ENCODE peak calls at places on chromosomes 6 and 20, in ten cellular contexts. I, Y, Z, R, T, U, S, D, X and F are unnamed samples.

GRCh38 chr6:134177753-134178229 is 125.4 kb upstream of the SLC2A12 start:
- DNase-seq in Z (no peak), R (peak), D (peak), U (no peak), Y (no peak), I (no peak), S (peak), T (no peak), X (no peak), F (no peak)

GRCh38 chr20:8862092-8862491 is 206.8 kb upstream of the PLCB4 start:
- DNase-seq in R (no peak), X (no peak), S (no peak), I (no peak), Z (no peak), U (no peak), D (no peak), Y (no peak), T (no peak), F (no peak)

GRCh38 chr6:111113731-111114438 is 26.6 kb downstream of the SLC16A10 start:
- DNase-seq in X (no peak), Y (no peak), Z (no peak), D (peak), S (no peak), T (no peak), R (peak), I (no peak), U (no peak), F (no peak)

GRCh38 chr20:62482136-62482833 is 6.5 kb upstream of the GATA5 start:
- DNase-seq in I (no peak), U (no peak), T (no peak), Z (no peak), Y (no peak), X (no peak), R (peak), S (no peak), D (no peak), F (no peak)

GRCh38 chr6:16876201-16876600 is 114.9 kb upstream of the ATXN1 start:
- DNase-seq in R (no peak), U (no peak), T (no peak), X (no peak), I (no peak), Z (no peak), D (peak), S (no peak), Y (no peak), F (no peak)

GRCh38 chr6:101595276-101595675 is 201.8 kb downstream of the GRIK2 start:
- DNase-seq in S (no peak), U (no peak), Y (no peak), X (no peak), D (peak), R (no peak), I (no peak), Z (no peak), T (no peak), F (no peak)

GRCh38 chr6:159232106-159232645 is 63.0 kb downstream of the FNDC1 start:
- DNase-seq in Y (no peak), D (no peak), U (no peak), T (no peak), X (no peak), Z (no peak), I (no peak), R (no peak), S (no peak), F (no peak)

GRCh38 chr20:33120934-33121333 is 41.5 kb downstream of the BPIFB4 start:
- DNase-seq in U (no peak), D (no peak), Y (no peak), R (no peak), T (no peak), I (no peak), Z (no peak), S (no peak), X (no peak), F (no peak)

GRCh38 chr6:34746104-34746846 is 11.0 kb upstream of the SNRPC start:
- DNase-seq in X (no peak), S (no peak), U (no peak), R (no peak), D (peak), I (no peak), Z (no peak), T (no peak), Y (no peak), F (no peak)

GRCh38 chr20:50009521-50010454 is 27.0 kb downstream of the SNAI1 start:
- DNase-seq in T (no peak), Z (no peak), Y (no peak), U (no peak), I (no peak), S (no peak), X (no peak), D (no peak), R (no peak), F (no peak)
- H3K27ac ChIP-seq in T (no peak), Z (no peak), Y (no peak), U (no peak), I (no peak), S (no peak), X (no peak), D (no peak), R (peak), F (no peak)

DNA sequence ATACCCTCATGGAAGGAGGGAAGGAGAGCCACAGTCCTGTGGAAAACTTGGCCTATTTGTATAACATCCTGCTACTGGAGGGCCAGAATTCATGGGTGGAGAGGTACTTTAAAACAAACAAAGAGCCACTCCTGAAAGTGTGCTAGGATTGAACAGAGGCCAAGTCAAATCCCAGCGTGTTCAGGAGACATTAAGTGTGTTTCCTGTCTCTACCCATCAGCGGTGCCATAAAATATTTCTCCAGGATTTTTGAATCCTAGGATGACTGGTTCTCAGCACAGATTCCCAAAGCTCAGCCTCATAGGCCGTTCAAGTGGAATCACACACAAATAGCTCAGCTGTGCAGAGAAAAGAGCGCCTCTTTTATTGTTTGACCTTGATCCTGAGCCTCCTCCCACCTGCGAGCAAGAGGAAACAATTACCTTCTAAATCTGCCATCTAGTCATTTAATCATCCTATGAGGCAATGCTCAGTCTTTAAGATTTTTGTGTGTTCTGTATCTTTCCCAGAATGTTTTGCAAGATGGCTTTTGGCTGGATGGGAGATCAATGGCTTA is 31.8 kb upstream of the RALGAPA2 start:
- DNase-seq in I (no peak), X (no peak), Z (no peak), D (no peak), T (no peak), S (no peak), Y (no peak), R (no peak), U (no peak), F (no peak)
- H3K27ac ChIP-seq in I (no peak), X (no peak), Z (no peak), D (no peak), T (peak), S (peak), Y (peak), R (peak), U (peak), F (no peak)

DNA sequence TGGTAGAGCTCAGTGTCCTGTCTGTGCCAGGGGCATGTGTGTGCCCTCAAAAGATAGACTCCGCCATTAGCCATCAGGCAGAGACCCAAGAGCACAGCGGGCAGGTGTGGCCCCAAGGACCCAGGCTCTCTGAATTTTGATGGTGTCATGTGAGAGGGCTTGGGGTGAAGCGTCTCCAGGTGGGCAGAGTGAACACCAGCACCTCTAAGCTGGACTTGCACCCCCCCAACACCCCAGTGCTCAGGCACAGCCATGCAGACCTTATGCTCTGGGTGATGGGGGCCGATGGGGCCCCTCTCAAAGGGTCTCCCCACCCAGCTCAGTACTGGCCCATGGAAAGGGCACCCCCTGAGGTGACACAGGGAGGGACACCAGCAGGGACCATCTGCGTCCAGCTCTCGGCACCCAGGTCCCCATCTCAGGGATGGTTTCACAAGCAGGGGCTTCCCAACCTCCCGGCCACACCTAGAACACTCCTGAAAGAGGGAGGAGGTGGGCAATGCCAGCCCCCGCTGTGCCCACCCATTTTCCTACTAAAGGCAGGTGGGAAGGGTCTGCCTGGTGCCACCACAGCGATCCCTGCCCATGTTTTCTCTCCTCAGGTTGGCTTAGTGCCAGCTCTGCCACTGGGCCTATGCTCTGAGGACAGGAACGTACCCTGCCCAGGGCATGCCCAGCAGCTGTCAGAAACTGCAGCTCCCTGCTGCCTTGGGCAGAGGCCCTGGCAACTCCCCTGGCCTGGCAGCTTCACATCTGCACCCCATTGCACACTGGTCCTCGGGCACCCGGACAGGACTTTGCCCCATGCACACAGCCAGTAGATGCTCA is 3.5 kb downstream of the CST7 start:
- DNase-seq in X (no peak), Z (no peak), R (no peak), T (no peak), D (no peak), Y (no peak), U (no peak), S (no peak), I (no peak), F (no peak)
- H3K27ac ChIP-seq in X (no peak), Z (no peak), R (no peak), T (no peak), D (no peak), Y (no peak), U (no peak), S (peak), I (no peak), F (no peak)

DNA sequence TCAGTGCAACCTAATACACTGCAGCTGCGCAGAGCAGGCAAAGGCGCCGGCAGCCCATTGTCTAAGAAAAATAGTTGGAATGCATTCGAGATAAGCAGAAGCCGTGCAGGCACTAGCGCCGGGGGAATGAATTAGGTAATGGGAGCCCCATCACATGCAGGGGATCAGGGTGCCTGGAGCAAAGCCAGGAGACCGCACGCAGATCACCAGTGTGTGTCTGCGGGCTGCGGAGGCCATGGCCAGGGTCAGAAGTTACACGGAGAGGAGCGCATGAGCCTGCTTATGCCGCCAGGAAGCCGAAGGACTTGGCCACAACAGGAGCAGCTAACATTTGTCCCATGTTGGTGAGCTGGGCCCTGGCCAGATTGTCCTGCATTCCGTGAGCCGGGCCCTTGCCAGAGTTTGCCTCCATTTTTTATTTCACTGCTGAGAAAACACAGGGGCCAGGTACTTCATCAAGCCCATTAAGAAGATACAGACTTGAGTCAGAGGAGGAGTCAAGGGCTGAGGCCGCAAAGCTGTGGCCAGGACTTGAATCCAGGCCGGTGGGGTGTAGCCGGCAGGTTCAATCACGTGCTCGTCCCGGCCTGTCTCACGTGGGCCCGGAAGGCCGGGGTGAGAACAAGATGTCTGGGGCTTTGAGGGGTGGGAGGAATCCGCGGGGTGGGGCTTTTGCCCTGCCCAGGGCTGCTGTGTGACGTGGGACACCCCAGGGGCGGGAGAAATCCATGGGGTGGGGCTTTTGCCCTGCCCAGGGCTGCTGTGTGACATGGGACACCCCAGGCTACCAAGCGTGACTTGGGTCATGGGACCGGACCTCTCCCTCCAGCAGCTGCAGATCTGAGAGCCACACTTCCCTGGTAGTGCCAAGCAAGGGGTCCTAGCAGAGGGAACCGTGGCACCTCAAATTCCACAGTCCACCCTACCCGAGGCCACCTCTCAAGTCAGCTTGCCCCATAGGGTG is 156.5 kb downstream of the DLL1 start:
- DNase-seq in X (no peak), D (no peak), S (no peak), Z (no peak), R (peak), I (no peak), Y (no peak), T (no peak), U (no peak), F (no peak)
- H3K27ac ChIP-seq in X (no peak), D (no peak), S (no peak), Z (no peak), R (peak), I (no peak), Y (no peak), T (no peak), U (no peak), F (no peak)

GRCh38 chr20:60352580-60352979 is 394.4 kb downstream of the CDH26 start:
- DNase-seq in Z (no peak), R (no peak), I (no peak), X (no peak), Y (no peak), U (no peak), D (no peak), T (no peak), S (no peak), F (no peak)
- H3K27ac ChIP-seq in Z (no peak), R (no peak), I (no peak), X (no peak), Y (no peak), U (no peak), D (no peak), T (no peak), S (no peak), F (no peak)

GRCh38 chr20:58670659-58671058 is 19.6 kb downstream of the STX16 start:
- DNase-seq in Y (no peak), D (no peak), U (no peak), T (no peak), I (no peak), S (no peak), Z (no peak), X (no peak), R (no peak), F (no peak)
- H3K27ac ChIP-seq in Y (no peak), D (no peak), U (no peak), T (no peak), I (no peak), S (no peak), Z (no peak), X (no peak), R (no peak), F (no peak)